ENCODE peak calls at places on chromosomes 12 and 14, in nine cellular contexts. One of them, this sample, is unnamed. For H3K4me1, the result is how much of the 10 kb centered on the place peaks cover.

GRCh38 chr12:76623929-76624328 is 64.4 kb upstream of the OSBPL8 start:
- DNase-seq in tibial nerve: no peak
- DNase-seq in colonic mucosa: peak
- DNase-seq in ovary: no peak
- DNase-seq in heart left ventricle: no peak
- DNase-seq in keratinocyte: no peak
- DNase-seq in thyroid gland: no peak
- DNase-seq in CD8-positive, alpha-beta memory T cell: no peak
- DNase-seq in mucosa of descending colon: no peak
- DNase-seq in this sample: no peak

GRCh38 chr12:112342587-112342986 is 39.6 kb downstream of the HECTD4 start:
- DNase-seq in tibial nerve: no peak
- DNase-seq in colonic mucosa: no peak
- DNase-seq in ovary: no peak
- DNase-seq in heart left ventricle: no peak
- DNase-seq in keratinocyte: no peak
- DNase-seq in thyroid gland: no peak
- DNase-seq in CD8-positive, alpha-beta memory T cell: no peak
- DNase-seq in mucosa of descending colon: no peak
- DNase-seq in this sample: no peak

GRCh38 chr14:59208224-59208814 is 19.9 kb downstream of the DAAM1 start:
- DNase-seq in tibial nerve: no peak
- DNase-seq in colonic mucosa: no peak
- DNase-seq in ovary: no peak
- DNase-seq in heart left ventricle: no peak
- DNase-seq in keratinocyte: no peak
- DNase-seq in thyroid gland: no peak
- DNase-seq in CD8-positive, alpha-beta memory T cell: no peak
- DNase-seq in mucosa of descending colon: no peak
- DNase-seq in this sample: no peak

GRCh38 chr14:105891631-105892452 is 365.5 kb downstream of the TMEM121 start:
- DNase-seq in tibial nerve: peak
- DNase-seq in colonic mucosa: no peak
- DNase-seq in ovary: peak
- DNase-seq in heart left ventricle: peak
- DNase-seq in keratinocyte: no peak
- DNase-seq in thyroid gland: no peak
- DNase-seq in CD8-positive, alpha-beta memory T cell: no peak
- DNase-seq in mucosa of descending colon: peak
- DNase-seq in this sample: peak

GRCh38 chr12:110073049-110073831 is 24.9 kb upstream of the C12orf76 start:
- DNase-seq in tibial nerve: peak
- DNase-seq in colonic mucosa: peak
- DNase-seq in ovary: no peak
- DNase-seq in heart left ventricle: peak
- DNase-seq in keratinocyte: no peak
- DNase-seq in thyroid gland: peak
- DNase-seq in CD8-positive, alpha-beta memory T cell: no peak
- DNase-seq in mucosa of descending colon: peak
- DNase-seq in this sample: peak

GRCh38 chr12:53190108-53190729 is 9.5 kb upstream of the CSAD start:
- DNase-seq in tibial nerve: no peak
- DNase-seq in colonic mucosa: peak
- DNase-seq in ovary: peak
- DNase-seq in heart left ventricle: no peak
- DNase-seq in keratinocyte: no peak
- DNase-seq in thyroid gland: peak
- DNase-seq in CD8-positive, alpha-beta memory T cell: peak
- DNase-seq in mucosa of descending colon: peak
- DNase-seq in this sample: peak

GRCh38 chr12:16012086-16012485 is 101.0 kb downstream of the DERA start:
- DNase-seq in tibial nerve: no peak
- DNase-seq in colonic mucosa: no peak
- DNase-seq in ovary: peak
- DNase-seq in heart left ventricle: peak
- DNase-seq in keratinocyte: no peak
- DNase-seq in thyroid gland: peak
- DNase-seq in CD8-positive, alpha-beta memory T cell: no peak
- DNase-seq in mucosa of descending colon: no peak
- DNase-seq in this sample: no peak

GRCh38 chr12:94150483-94151225 is 2.3 kb downstream of the PLXNC1 start:
- DNase-seq in tibial nerve: no peak
- DNase-seq in colonic mucosa: peak
- DNase-seq in ovary: peak
- DNase-seq in heart left ventricle: no peak
- DNase-seq in keratinocyte: no peak
- DNase-seq in thyroid gland: peak
- DNase-seq in CD8-positive, alpha-beta memory T cell: peak
- DNase-seq in mucosa of descending colon: peak
- DNase-seq in this sample: peak

GRCh38 chr12:92044435-92044834 is 101.2 kb downstream of the BTG1 start:
- DNase-seq in tibial nerve: no peak
- DNase-seq in colonic mucosa: no peak
- DNase-seq in ovary: no peak
- DNase-seq in heart left ventricle: no peak
- DNase-seq in keratinocyte: no peak
- DNase-seq in thyroid gland: no peak
- DNase-seq in CD8-positive, alpha-beta memory T cell: no peak
- DNase-seq in mucosa of descending colon: no peak
- DNase-seq in this sample: no peak

GRCh38 chr12:92046557-92046956 is 99.1 kb downstream of the BTG1 start:
- DNase-seq in tibial nerve: no peak
- DNase-seq in colonic mucosa: no peak
- DNase-seq in ovary: no peak
- DNase-seq in heart left ventricle: no peak
- DNase-seq in keratinocyte: no peak
- DNase-seq in thyroid gland: no peak
- DNase-seq in CD8-positive, alpha-beta memory T cell: no peak
- DNase-seq in mucosa of descending colon: no peak
- DNase-seq in this sample: no peak

GRCh38 chr12:92041742-92042141 is 103.9 kb downstream of the BTG1 start:
- DNase-seq in tibial nerve: no peak
- DNase-seq in colonic mucosa: no peak
- DNase-seq in ovary: no peak
- DNase-seq in heart left ventricle: no peak
- DNase-seq in keratinocyte: no peak
- DNase-seq in thyroid gland: no peak
- DNase-seq in CD8-positive, alpha-beta memory T cell: peak
- DNase-seq in mucosa of descending colon: no peak
- DNase-seq in this sample: no peak

GRCh38 chr12:92045852-92046251 is 99.8 kb downstream of the BTG1 start:
- DNase-seq in tibial nerve: no peak
- DNase-seq in colonic mucosa: no peak
- DNase-seq in ovary: no peak
- DNase-seq in heart left ventricle: no peak
- DNase-seq in keratinocyte: no peak
- DNase-seq in thyroid gland: no peak
- DNase-seq in CD8-positive, alpha-beta memory T cell: no peak
- DNase-seq in mucosa of descending colon: no peak
- DNase-seq in this sample: no peak

GRCh38 chr12:92042791-92043531 is 102.7 kb downstream of the BTG1 start:
- DNase-seq in tibial nerve: no peak
- DNase-seq in colonic mucosa: no peak
- DNase-seq in ovary: no peak
- DNase-seq in heart left ventricle: no peak
- DNase-seq in keratinocyte: no peak
- DNase-seq in thyroid gland: no peak
- DNase-seq in CD8-positive, alpha-beta memory T cell: no peak
- DNase-seq in mucosa of descending colon: no peak
- DNase-seq in this sample: no peak
- H3K4me1 ChIP-seq in tibial nerve: under half
- H3K4me1 ChIP-seq in colonic mucosa: under half
- H3K4me1 ChIP-seq in ovary: under half
- H3K4me1 ChIP-seq in heart left ventricle: under half
- H3K4me1 ChIP-seq in keratinocyte: under half
- H3K4me1 ChIP-seq in thyroid gland: under half
- H3K4me1 ChIP-seq in CD8-positive, alpha-beta memory T cell: under half
- H3K4me1 ChIP-seq in mucosa of descending colon: under half
- H3K4me1 ChIP-seq in this sample: under half

GRCh38 chr14:96509457-96510090 is 7.4 kb downstream of the PAPOLA start:
- DNase-seq in tibial nerve: no peak
- DNase-seq in colonic mucosa: no peak
- DNase-seq in ovary: no peak
- DNase-seq in heart left ventricle: no peak
- DNase-seq in keratinocyte: no peak
- DNase-seq in thyroid gland: no peak
- DNase-seq in CD8-positive, alpha-beta memory T cell: no peak
- DNase-seq in mucosa of descending colon: no peak
- DNase-seq in this sample: no peak

GRCh38 chr14:96511667-96512066 is 9.5 kb downstream of the PAPOLA start:
- DNase-seq in tibial nerve: no peak
- DNase-seq in colonic mucosa: no peak
- DNase-seq in ovary: no peak
- DNase-seq in heart left ventricle: no peak
- DNase-seq in keratinocyte: no peak
- DNase-seq in thyroid gland: no peak
- DNase-seq in CD8-positive, alpha-beta memory T cell: no peak
- DNase-seq in mucosa of descending colon: no peak
- DNase-seq in this sample: no peak

GRCh38 chr14:96512602-96513397 is 10.6 kb downstream of the PAPOLA start:
- DNase-seq in tibial nerve: no peak
- DNase-seq in colonic mucosa: no peak
- DNase-seq in ovary: no peak
- DNase-seq in heart left ventricle: no peak
- DNase-seq in keratinocyte: no peak
- DNase-seq in thyroid gland: no peak
- DNase-seq in CD8-positive, alpha-beta memory T cell: no peak
- DNase-seq in mucosa of descending colon: no peak
- DNase-seq in this sample: no peak

GRCh38 chr14:96511146-96511545 is 9.0 kb downstream of the PAPOLA start:
- DNase-seq in tibial nerve: no peak
- DNase-seq in colonic mucosa: no peak
- DNase-seq in ovary: no peak
- DNase-seq in heart left ventricle: no peak
- DNase-seq in keratinocyte: no peak
- DNase-seq in thyroid gland: no peak
- DNase-seq in CD8-positive, alpha-beta memory T cell: no peak
- DNase-seq in mucosa of descending colon: no peak
- DNase-seq in this sample: no peak

GRCh38 chr14:96512122-96512521 is 9.9 kb downstream of the PAPOLA start:
- DNase-seq in tibial nerve: no peak
- DNase-seq in colonic mucosa: no peak
- DNase-seq in ovary: no peak
- DNase-seq in heart left ventricle: no peak
- DNase-seq in keratinocyte: no peak
- DNase-seq in thyroid gland: no peak
- DNase-seq in CD8-positive, alpha-beta memory T cell: no peak
- DNase-seq in mucosa of descending colon: no peak
- DNase-seq in this sample: no peak
- H3K4me1 ChIP-seq in tibial nerve: under half
- H3K4me1 ChIP-seq in colonic mucosa: under half
- H3K4me1 ChIP-seq in ovary: under half
- H3K4me1 ChIP-seq in heart left ventricle: under half
- H3K4me1 ChIP-seq in keratinocyte: under half
- H3K4me1 ChIP-seq in thyroid gland: under half
- H3K4me1 ChIP-seq in CD8-positive, alpha-beta memory T cell: half or more
- H3K4me1 ChIP-seq in mucosa of descending colon: under half
- H3K4me1 ChIP-seq in this sample: under half

GRCh38 chr12:7128681-7129593 is at the start of gene RBP5:
- DNase-seq in tibial nerve: no peak
- DNase-seq in colonic mucosa: no peak
- DNase-seq in ovary: peak
- DNase-seq in heart left ventricle: no peak
- DNase-seq in keratinocyte: no peak
- DNase-seq in thyroid gland: no peak
- DNase-seq in CD8-positive, alpha-beta memory T cell: no peak
- DNase-seq in mucosa of descending colon: no peak
- DNase-seq in this sample: no peak

GRCh38 chr12:7129647-7130536 is at the start of gene CLSTN3:
- DNase-seq in tibial nerve: peak
- DNase-seq in colonic mucosa: peak
- DNase-seq in ovary: peak
- DNase-seq in heart left ventricle: peak
- DNase-seq in keratinocyte: no peak
- DNase-seq in thyroid gland: peak
- DNase-seq in CD8-positive, alpha-beta memory T cell: peak
- DNase-seq in mucosa of descending colon: peak
- DNase-seq in this sample: peak

GRCh38 chr12:7125632-7126227 is 3.0 kb downstream of the RBP5 start:
- DNase-seq in tibial nerve: no peak
- DNase-seq in colonic mucosa: no peak
- DNase-seq in ovary: no peak
- DNase-seq in heart left ventricle: no peak
- DNase-seq in keratinocyte: no peak
- DNase-seq in thyroid gland: no peak
- DNase-seq in CD8-positive, alpha-beta memory T cell: no peak
- DNase-seq in mucosa of descending colon: no peak
- DNase-seq in this sample: no peak

GRCh38 chr12:7130537-7130790 is 293 bp downstream of the CLSTN3 start:
- DNase-seq in tibial nerve: no peak
- DNase-seq in colonic mucosa: no peak
- DNase-seq in ovary: no peak
- DNase-seq in heart left ventricle: no peak
- DNase-seq in keratinocyte: no peak
- DNase-seq in thyroid gland: no peak
- DNase-seq in CD8-positive, alpha-beta memory T cell: no peak
- DNase-seq in mucosa of descending colon: no peak
- DNase-seq in this sample: no peak

DNA sequence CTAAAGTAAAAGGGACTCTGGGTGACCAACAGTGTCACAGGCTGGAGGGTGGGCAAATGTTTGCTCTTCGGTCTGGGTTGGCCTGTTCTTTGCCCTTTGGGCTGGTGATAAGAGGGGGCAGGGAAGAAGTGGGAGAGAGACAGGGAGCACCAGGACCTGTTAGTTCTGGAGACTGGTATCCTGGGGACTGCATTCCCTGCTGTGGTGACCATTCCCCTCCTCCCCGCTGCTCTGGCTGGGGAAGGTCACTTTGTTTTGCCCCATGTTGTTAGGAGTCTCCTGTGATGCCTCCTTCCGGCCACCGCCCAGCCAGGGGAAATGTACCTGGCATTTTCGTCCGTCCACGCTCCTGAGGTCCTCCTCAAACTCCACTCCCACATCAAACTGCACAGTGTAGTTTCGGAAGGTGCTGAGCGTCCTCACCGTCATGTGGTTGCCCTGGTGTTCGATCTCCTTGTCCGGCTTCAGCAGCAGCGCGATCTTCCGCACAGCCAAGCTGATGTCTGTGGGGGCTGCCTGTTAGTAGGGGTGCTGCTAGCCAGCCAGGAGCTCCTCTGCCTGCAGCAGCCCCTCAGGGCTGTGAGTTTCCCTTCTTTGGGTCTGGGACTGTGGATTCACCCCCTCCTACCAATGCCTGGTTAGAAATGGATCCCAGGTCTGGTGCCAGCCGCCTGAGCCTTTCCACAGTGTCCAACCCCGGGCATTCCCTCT is 618 bp downstream of the RBP5 start:
- DNase-seq in tibial nerve: no peak
- DNase-seq in colonic mucosa: no peak
- DNase-seq in ovary: no peak
- DNase-seq in heart left ventricle: no peak
- DNase-seq in keratinocyte: no peak
- DNase-seq in thyroid gland: no peak
- DNase-seq in CD8-positive, alpha-beta memory T cell: no peak
- DNase-seq in mucosa of descending colon: no peak
- DNase-seq in this sample: no peak
- H3K4me1 ChIP-seq in tibial nerve: under half
- H3K4me1 ChIP-seq in colonic mucosa: under half
- H3K4me1 ChIP-seq in ovary: under half
- H3K4me1 ChIP-seq in heart left ventricle: under half
- H3K4me1 ChIP-seq in keratinocyte: under half
- H3K4me1 ChIP-seq in thyroid gland: under half
- H3K4me1 ChIP-seq in CD8-positive, alpha-beta memory T cell: under half
- H3K4me1 ChIP-seq in mucosa of descending colon: under half
- H3K4me1 ChIP-seq in this sample: under half

GRCh38 chr12:57536597-57536942 is 10.4 kb downstream of the DCTN2 start:
- DNase-seq in tibial nerve: no peak
- DNase-seq in colonic mucosa: no peak
- DNase-seq in ovary: no peak
- DNase-seq in heart left ventricle: no peak
- DNase-seq in keratinocyte: no peak
- DNase-seq in thyroid gland: no peak
- DNase-seq in CD8-positive, alpha-beta memory T cell: no peak
- DNase-seq in mucosa of descending colon: no peak
- DNase-seq in this sample: no peak
- H3K4me1 ChIP-seq in tibial nerve: under half
- H3K4me1 ChIP-seq in colonic mucosa: under half
- H3K4me1 ChIP-seq in ovary: under half
- H3K4me1 ChIP-seq in heart left ventricle: under half
- H3K4me1 ChIP-seq in keratinocyte: under half
- H3K4me1 ChIP-seq in thyroid gland: under half
- H3K4me1 ChIP-seq in CD8-positive, alpha-beta memory T cell: under half
- H3K4me1 ChIP-seq in mucosa of descending colon: under half
- H3K4me1 ChIP-seq in this sample: under half

This sample was measured in left lung.